ENCODE peak calls at places on chromosomes 13 and 19, in seven cellular contexts. J is SHP77 treated with DMSO at 0.1 percent for 48 hours; X is activated gamma-delta T cell treated with Interleukin-2 at 50 U/mL for 16 hours; S is CD8-positive, alpha-beta T cell; Z is stimulated activated CD4-positive, alpha-beta T cell treated with anti-CD3 and anti-CD28 coated beads, Interleukin-4, amount 100 ng/mL, for 24 hours; G is NCI-H1436; L is fibroblast of gingiva. Y is an unnamed sample.

GRCh38 chr19:53881482-53882390 is at the start of gene PRKCG:
- DNase-seq in J (peak), S (peak), Z (peak), X (peak), G (peak), L (no peak), Y (peak)

GRCh38 chr13:100269837-100270236 is 180.9 kb downstream of the PCCA start:
- DNase-seq in Z (no peak), X (no peak), S (no peak), J (no peak), G (no peak), L (peak), Y (no peak)

GRCh38 chr13:106573855-106574254 is 5.9 kb upstream of the ARGLU1 start:
- DNase-seq in S (no peak), J (no peak), L (peak), G (no peak), X (no peak), Z (no peak), Y (no peak)

GRCh38 chr19:6313398-6313969 is 19.9 kb downstream of the ACER1 start:
- DNase-seq in L (no peak), Z (no peak), S (no peak), G (no peak), X (no peak), J (no peak), Y (no peak)

GRCh38 chr19:16166417-16166816 is 6.9 kb downstream of the CIB3 start:
- DNase-seq in X (no peak), Z (no peak), G (no peak), J (no peak), S (no peak), L (no peak), Y (no peak)

GRCh38 chr13:107937841-107938240 is 277.5 kb downstream of the LIG4 start:
- DNase-seq in L (no peak), X (no peak), Z (no peak), S (no peak), G (no peak), J (no peak), Y (no peak)

GRCh38 chr19:1248454-1249297 is at the start of gene MIDN:
- DNase-seq in X (peak), J (no peak), Z (peak), S (peak), L (peak), G (peak), Y (peak)

GRCh38 chr19:50458396-50459066 is 17.8 kb upstream of the EMC10 start:
- DNase-seq in X (no peak), Z (no peak), J (no peak), S (peak), L (peak), G (no peak), Y (no peak)

GRCh38 chr19:2399582-2399981 is 27.8 kb downstream of the TIMM13 start:
- DNase-seq in Z (no peak), G (no peak), L (no peak), J (no peak), X (no peak), S (no peak), Y (no peak)

GRCh38 chr13:30520571-30520970 is 54.8 kb upstream of the HMGB1 start:
- DNase-seq in Z (no peak), J (no peak), L (peak), G (no peak), X (no peak), S (no peak), Y (no peak)

GRCh38 chr19:34963531-34964406 is at the start of gene ZNF792:
- DNase-seq in Z (peak), L (peak), S (peak), J (no peak), X (peak), G (no peak), Y (peak)

GRCh38 chr13:44904982-44905381 is 84.3 kb downstream of the NUFIP1 start:
- DNase-seq in Z (no peak), X (no peak), S (no peak), J (no peak), G (no peak), L (peak), Y (peak)

GRCh38 chr19:48466571-48467325 is 2.4 kb upstream of the CYTH2 start:
- DNase-seq in Z (no peak), J (no peak), S (no peak), L (no peak), X (no peak), G (no peak), Y (no peak)

GRCh38 chr13:37001921-37002250 is 1.3 kb downstream of the EXOSC8 start:
- DNase-seq in J (no peak), Z (no peak), G (no peak), X (no peak), S (no peak), L (no peak), Y (no peak)

GRCh38 chr19:29967623-29968022 is 25.6 kb downstream of the URI1 start:
- DNase-seq in X (no peak), L (peak), G (no peak), Z (no peak), J (no peak), S (no peak), Y (peak)

GRCh38 chr19:17475541-17476115 is 5.3 kb downstream of the SLC27A1 start:
- DNase-seq in J (no peak), Z (no peak), G (no peak), X (no peak), L (peak), S (no peak), Y (peak)

GRCh38 chr19:16258440-16258903 is 60.8 kb downstream of the AP1M1 start:
- DNase-seq in J (no peak), L (no peak), Z (no peak), X (no peak), S (no peak), G (no peak), Y (peak)

GRCh38 chr13:22092791-22093545 is 422.1 kb downstream of the FGF9 start:
- DNase-seq in G (no peak), S (no peak), X (no peak), J (no peak), L (no peak), Z (no peak), Y (no peak)

GRCh38 chr19:48475369-48476068 is 6.3 kb downstream of the CYTH2 start:
- DNase-seq in S (no peak), X (no peak), J (no peak), L (no peak), Z (no peak), G (no peak), Y (no peak)

GRCh38 chr19:17385878-17386611 is 8.0 kb downstream of the CCDC194 start:
- DNase-seq in G (no peak), Z (peak), X (peak), L (peak), S (peak), J (no peak), Y (peak)

GRCh38 chr19:7355871-7356270 is 7.1 kb downstream of the ARHGEF18 start:
- DNase-seq in L (no peak), J (no peak), G (no peak), S (no peak), Z (no peak), X (no peak), Y (no peak)

GRCh38 chr19:38676023-38676877 is 28.8 kb downstream of the ACTN4 start:
- DNase-seq in L (no peak), S (no peak), Z (no peak), G (no peak), X (no peak), J (no peak), Y (peak)

GRCh38 chr13:101217086-101217485 is 199.2 kb downstream of the NALCN start:
- DNase-seq in X (no peak), G (no peak), J (no peak), S (no peak), Z (no peak), L (peak), Y (no peak)

GRCh38 chr19:48239582-48240141 is 16.1 kb downstream of the CARD8 start:
- DNase-seq in Z (no peak), L (no peak), X (no peak), S (no peak), J (no peak), G (no peak), Y (no peak)

GRCh38 chr19:52695996-52696395 is 38.8 kb downstream of the ZNF611 start:
- DNase-seq in G (no peak), Z (no peak), J (no peak), S (no peak), L (no peak), X (no peak), Y (no peak)

Y was measured in SJCRH30.